ENCODE peak calls at places on chromosomes 6 and 20, in ten cellular contexts. U is A549; W is amniotic epithelial cell; K is sciatic nerve; M is cardiac fibroblast; I is effector CD4-positive, alpha-beta T cell; D is T-helper 1 cell; F is COLO829; T is LoVo; H is heart left ventricle. S is an unnamed sample.

GRCh38 chr20:35991142-35991771 is 22.9 kb downstream of the CNBD2 start:
- DNase-seq in M (peak), U (peak), W (peak), I (no peak), F (peak), D (no peak), H (no peak), K (no peak), T (peak), S (peak)

GRCh38 chr20:35561268-35561667 is 19.4 kb downstream of the ERGIC3 start:
- DNase-seq in I (no peak), U (peak), H (no peak), D (no peak), W (peak), K (no peak), F (peak), M (peak), T (no peak), S (no peak)

GRCh38 chr6:160974304-160974771 is 17.2 kb upstream of the MAP3K4 start:
- DNase-seq in I (no peak), W (peak), U (no peak), M (peak), H (peak), D (no peak), K (peak), T (no peak), F (no peak), S (no peak)

GRCh38 chr6:153309666-153310065 is 178.6 kb upstream of the RGS17 start:
- DNase-seq in I (no peak), M (no peak), F (no peak), K (no peak), U (no peak), D (no peak), W (no peak), H (no peak), T (no peak), S (no peak)

GRCh38 chr20:53227523-53227922 is 255.4 kb downstream of the TSHZ2 start:
- DNase-seq in W (peak), F (no peak), H (no peak), D (no peak), K (no peak), U (no peak), I (no peak), M (no peak), T (no peak), S (no peak)

GRCh38 chr6:23455754-23456153 is 670.3 kb upstream of the NRSN1 start:
- DNase-seq in W (no peak), D (no peak), T (no peak), U (no peak), M (no peak), I (no peak), K (no peak), H (no peak), F (no peak), S (no peak)

GRCh38 chr20:58577871-58578615 is 62.8 kb upstream of the APCDD1L start:
- DNase-seq in M (peak), K (peak), I (no peak), H (no peak), D (no peak), U (no peak), T (no peak), F (no peak), W (no peak), S (peak)

GRCh38 chr6:33988121-33989015 is 157.5 kb downstream of the GRM4 start:
- DNase-seq in M (no peak), T (no peak), K (no peak), W (no peak), F (no peak), D (no peak), U (no peak), I (no peak), H (no peak), S (peak)

GRCh38 chr20:10074513-10074912 is 39.7 kb downstream of the ANKEF1 start:
- DNase-seq in T (peak), W (peak), K (peak), U (peak), M (peak), H (peak), I (no peak), D (no peak), F (peak), S (no peak)

S was measured in mesenteric fat pad.